ENCODE peak calls at places on chromosomes 12 and 14, in four cellular contexts. J is A549, I is WTC11, A is K562. S is an unnamed sample.
A peak's percentile ranks its signal among the peaks of the same experiment; 100 is the strongest.

GRCh38 chr12:118190266-118190665 is 54.3 kb downstream of the PEBP1 start:
- DNase-seq in A (no peak), I (no peak), J (no peak), S (no peak)

GRCh38 chr14:90505531-90505930 is 108.7 kb downstream of the CALM1 start:
- DNase-seq in J (no peak), A (no peak), I (no peak), S (no peak)

GRCh38 chr12:113120670-113121370 is 14.7 kb downstream of the RASAL1 start:
- DNase-seq in J (no peak), A (no peak), I (no peak), S (no peak)

GRCh38 chr12:90061834-90062233 is 353.2 kb upstream of the ATP2B1 start:
- DNase-seq in I (no peak), J (no peak), A (no peak), S (no peak)

GRCh38 chr14:49314756-49315155 is 271.4 kb downstream of the RPS29 start:
- DNase-seq in I (no peak), J (no peak), A (no peak), S (no peak)

GRCh38 chr12:74732801-74733200 is 195.2 kb downstream of the ATXN7L3B start:
- DNase-seq in A (no peak), I (no peak), J (no peak), S (no peak)

GRCh38 chr14:95585971-95586620 is 51.2 kb downstream of the GLRX5 start:
- DNase-seq in J (no peak), I (no peak), A (no peak), S (no peak)

GRCh38 chr12:94710933-94711332 is 60.6 kb upstream of the TMCC3 start:
- DNase-seq in A (peak; percentile 25), I (peak; percentile 49), J (peak; percentile 32), S (peak; percentile 32)

GRCh38 chr12:54998958-54999510 is 14.5 kb upstream of the TESPA1 start:
- DNase-seq in A (no peak), I (no peak), J (no peak), S (no peak)

GRCh38 chr12:108800591-108800990 is 56.8 kb downstream of the SSH1 start:
- DNase-seq in A (no peak), I (no peak), J (no peak), S (no peak)

GRCh38 chr12:22285871-22286270 is 48.6 kb downstream of the ST8SIA1 start:
- DNase-seq in A (no peak), I (no peak), J (no peak), S (no peak)

GRCh38 chr14:99389171-99389826 is 91.4 kb downstream of the SETD3 start:
- DNase-seq in I (peak; percentile 79), A (peak; percentile 68), J (peak; percentile 79), S (peak; percentile 21)

GRCh38 chr12:27048822-27049752 is 26.7 kb downstream of the MED21 start:
- DNase-seq in J (no peak), A (peak; percentile 35), I (no peak), S (no peak)

GRCh38 chr12:85280138-85280983 is at the start of gene ALX1:
- DNase-seq in J (peak; percentile 25), A (no peak), I (peak; percentile 88), S (no peak)

GRCh38 chr12:108103517-108103916 is 25.6 kb upstream of the WSCD2 start:
- DNase-seq in J (no peak), A (no peak), I (no peak), S (no peak)

GRCh38 chr12:75603475-75603874 is 92.1 kb upstream of the KRR1 start:
- DNase-seq in I (no peak), J (no peak), A (no peak), S (no peak)

GRCh38 chr14:104101086-104101621 is 15.7 kb downstream of the ASPG start:
- DNase-seq in J (no peak), A (no peak), I (no peak), S (no peak)

GRCh38 chr12:14279845-14280244 is 85.6 kb upstream of the ATF7IP start:
- DNase-seq in J (no peak), I (no peak), A (no peak), S (no peak)

GRCh38 chr14:75543258-75543657 is 21.0 kb downstream of the BATF start:
- DNase-seq in I (no peak), J (no peak), A (no peak), S (no peak)

GRCh38 chr12:121522962-121523361 is 57.9 kb downstream of the KDM2B start:
- DNase-seq in A (no peak), J (no peak), I (no peak), S (no peak)

GRCh38 chr14:72256055-72256454 is 323.8 kb downstream of the RGS6 start:
- DNase-seq in I (no peak), J (no peak), A (no peak), S (no peak)

GRCh38 chr12:68223067-68223747 is 2.4 kb downstream of the IL26 start:
- DNase-seq in J (peak; percentile 76), I (peak; percentile 83), A (peak; percentile 79), S (peak; percentile 71)

GRCh38 chr14:100824156-100824555 is 1.8 kb upstream of the MEG3 start:
- DNase-seq in I (peak; percentile 72), J (no peak), A (no peak), S (no peak)

GRCh38 chr12:85698937-85699336 is 137.3 kb downstream of the RASSF9 start:
- DNase-seq in I (no peak), J (no peak), A (no peak), S (no peak)

GRCh38 chr14:94227029-94227428 is 52.9 kb downstream of the PPP4R4 start:
- DNase-seq in I (no peak), A (no peak), J (no peak), S (no peak)

GRCh38 chr12:48422060-48422459 is 50.3 kb upstream of the ANP32D start:
- DNase-seq in A (no peak), I (no peak), J (no peak), S (no peak)

GRCh38 chr12:25839470-25839869 is 119.0 kb upstream of the RASSF8 start:
- DNase-seq in A (no peak), I (no peak), J (no peak), S (no peak)

GRCh38 chr12:65518771-65519170 is 240.3 kb downstream of the MSRB3 start:
- DNase-seq in J (no peak), I (no peak), A (no peak), S (no peak)

GRCh38 chr12:17381211-17381610 is 708.8 kb downstream of the RERGL start:
- DNase-seq in A (no peak), J (peak; percentile 4), I (no peak), S (no peak)

GRCh38 chr12:57341275-57341990 is 89.4 kb downstream of the R3HDM2 start:
- DNase-seq in J (peak; percentile 30), A (no peak), I (no peak), S (no peak)

GRCh38 chr12:5015711-5016492 is 27.8 kb upstream of the KCNA5 start:
- DNase-seq in A (no peak), J (no peak), I (no peak), S (no peak)

GRCh38 chr12:114316076-114316475 is 89.9 kb downstream of the TBX5 start:
- DNase-seq in I (no peak), J (no peak), A (no peak), S (no peak)

GRCh38 chr14:104451474-104451873 is 128.1 kb upstream of the C14orf180 start:
- DNase-seq in I (no peak), A (no peak), J (no peak), S (no peak)

GRCh38 chr14:94717808-94718207 is 52.1 kb downstream of the GSC start:
- DNase-seq in I (no peak), A (no peak), J (no peak), S (no peak)

GRCh38 chr12:84134797-84135366 is 777.7 kb downstream of the SLC6A15 start:
- DNase-seq in I (no peak), J (no peak), A (no peak), S (no peak)

GRCh38 chr12:42326466-42327226 is 679 bp downstream of the PPHLN1 start:
- DNase-seq in I (no peak), A (peak; percentile 22), J (no peak), S (peak; percentile 8)

GRCh38 chr14:90552465-90553297 is 155.9 kb downstream of the CALM1 start:
- DNase-seq in J (no peak), A (no peak), I (no peak), S (no peak)

GRCh38 chr12:64395739-64396138 is 5.2 kb upstream of the C12orf56 start:
- DNase-seq in A (no peak), I (no peak), J (no peak), S (no peak)

GRCh38 chr14:22088614-22089359 is 415.2 kb upstream of the OR4E1 start:
- DNase-seq in A (no peak), J (no peak), I (no peak), S (no peak)

GRCh38 chr14:50677527-50678063 is 9.5 kb upstream of the SAV1 start:
- DNase-seq in J (no peak), I (no peak), A (no peak), S (peak; percentile 1)

GRCh38 chr14:50678163-50678562 is 10.1 kb upstream of the SAV1 start:
- DNase-seq in J (no peak), A (no peak), I (no peak), S (no peak)

GRCh38 chr14:50679674-50680073 is 11.6 kb upstream of the SAV1 start:
- DNase-seq in J (no peak), I (no peak), A (no peak), S (no peak)

GRCh38 chr14:50676814-50677516 is 8.9 kb upstream of the SAV1 start:
- DNase-seq in A (no peak), J (no peak), I (no peak), S (no peak)

GRCh38 chr14:50675597-50675996 is 7.5 kb upstream of the SAV1 start:
- DNase-seq in J (no peak), A (no peak), I (no peak), S (no peak)
- TF ChIP-seq NR3C1 in J (no peak), A (no peak), I (no peak), S (no peak)

GRCh38 chr14:66476964-66477363 is 9.2 kb upstream of the CCDC196 start:
- DNase-seq in J (no peak), A (peak; percentile 26), I (no peak), S (no peak)

GRCh38 chr14:66473223-66473622 is 12.9 kb upstream of the CCDC196 start:
- DNase-seq in J (no peak), A (no peak), I (no peak), S (no peak)

GRCh38 chr14:66477567-66477966 is 8.6 kb upstream of the CCDC196 start:
- DNase-seq in I (no peak), A (no peak), J (no peak), S (no peak)

GRCh38 chr14:66468778-66469367 is 17.3 kb upstream of the CCDC196 start:
- DNase-seq in I (no peak), J (no peak), A (no peak), S (no peak)

GRCh38 chr14:66471584-66471983 is 14.6 kb upstream of the CCDC196 start:
- DNase-seq in A (no peak), J (no peak), I (no peak), S (no peak)
- TF ChIP-seq NR3C1 in A (no peak), J (no peak), I (no peak), S (no peak)

GRCh38 chr12:52661668-52662067 is 9.7 kb upstream of the KRT2 start:
- DNase-seq in J (no peak), A (no peak), I (no peak), S (no peak)
- TF ChIP-seq NR3C1 in J (no peak), A (no peak), I (no peak), S (no peak)

GRCh38 chr14:73782623-73783022 is 68.4 kb upstream of the PNMA1 start:
- DNase-seq in A (no peak), J (no peak), I (no peak), S (no peak)
- TF ChIP-seq NR3C1 in A (no peak), J (no peak), I (no peak), S (no peak)